ENCODE peak calls at places on chromosome 12, in eight cellular contexts. R is T-helper 2 cell, W is D341Med, S is endodermal cell, T is fibroblast of lung, C is T-helper 9 cell, P is astrocyte of the spinal cord, O is HFFc6. V is an unnamed sample.

GRCh38 chr12:89060133-89060532 is 292.2 kb downstream of the DUSP6 start:
- DNase-seq in R (no peak), W (no peak), S (no peak), T (no peak), C (no peak), P (peak), O (no peak), V (no peak)

GRCh38 chr12:84356224-84356623 is 556.4 kb downstream of the SLC6A15 start:
- DNase-seq in R (no peak), W (no peak), S (no peak), T (no peak), C (no peak), P (no peak), O (no peak), V (no peak)

GRCh38 chr12:95258803-95259202 is 41.2 kb downstream of the VEZT start:
- DNase-seq in R (no peak), W (no peak), S (no peak), T (no peak), C (no peak), P (no peak), O (no peak), V (no peak)

GRCh38 chr12:102406033-102406584 is 74.3 kb downstream of the IGF1 start:
- DNase-seq in R (no peak), W (peak), S (peak), T (peak), C (no peak), P (peak), O (no peak), V (no peak)

GRCh38 chr12:39272934-39273770 is 169.8 kb downstream of the KIF21A start:
- DNase-seq in R (no peak), W (peak), S (peak), T (peak), C (peak), P (peak), O (peak), V (peak)

GRCh38 chr12:53052419-53053222 is 2.8 kb downstream of the TNS2 start:
- DNase-seq in R (no peak), W (peak), S (peak), T (peak), C (no peak), P (peak), O (peak), V (no peak)

GRCh38 chr12:56129210-56129691 is 1.2 kb downstream of the ESYT1 start:
- DNase-seq in R (peak), W (peak), S (peak), T (peak), C (peak), P (peak), O (no peak), V (peak)

GRCh38 chr12:108299980-108300696 is 39.0 kb downstream of the CMKLR1 start:
- DNase-seq in R (no peak), W (no peak), S (no peak), T (no peak), C (no peak), P (no peak), O (no peak), V (no peak)

GRCh38 chr12:81143057-81143456 is 65.2 kb downstream of the ACSS3 start:
- DNase-seq in R (no peak), W (no peak), S (no peak), T (no peak), C (no peak), P (no peak), O (no peak), V (no peak)

GRCh38 chr12:104355630-104356029 is 52.1 kb downstream of the EID3 start:
- DNase-seq in R (no peak), W (no peak), S (peak), T (no peak), C (no peak), P (no peak), O (no peak), V (no peak)

GRCh38 chr12:132617135-132617701 is 1.4 kb upstream of the P2RX2 start:
- DNase-seq in R (no peak), W (no peak), S (no peak), T (no peak), C (no peak), P (no peak), O (no peak), V (no peak)

GRCh38 chr12:113030875-113031525 is 25.5 kb upstream of the DTX1 start:
- DNase-seq in R (no peak), W (peak), S (peak), T (peak), C (no peak), P (peak), O (peak), V (no peak)

GRCh38 chr12:127107744-127108143 is 1159.2 kb upstream of the TMEM132C start:
- DNase-seq in R (no peak), W (no peak), S (no peak), T (no peak), C (no peak), P (no peak), O (peak), V (no peak)

GRCh38 chr12:89472508-89472907 is 52.1 kb downstream of the GALNT4 start:
- DNase-seq in R (no peak), W (no peak), S (no peak), T (peak), C (no peak), P (peak), O (peak), V (no peak)

GRCh38 chr12:27460471-27460978 is 14.0 kb downstream of the SMCO2 start:
- DNase-seq in R (no peak), W (no peak), S (no peak), T (peak), C (no peak), P (peak), O (no peak), V (peak)

GRCh38 chr12:1916396-1917171 is 1.9 kb downstream of the CACNA2D4 start:
- DNase-seq in R (no peak), W (peak), S (peak), T (no peak), C (no peak), P (no peak), O (no peak), V (no peak)

GRCh38 chr12:45674583-45674982 is 54.9 kb upstream of the ARID2 start:
- DNase-seq in R (no peak), W (no peak), S (no peak), T (peak), C (no peak), P (peak), O (peak), V (no peak)

GRCh38 chr12:115118177-115118724 is 434.3 kb upstream of the TBX3 start:
- DNase-seq in R (no peak), W (no peak), S (no peak), T (peak), C (no peak), P (no peak), O (no peak), V (no peak)

GRCh38 chr12:29309320-29309902 is 71.6 kb downstream of the ERGIC2 start:
- DNase-seq in R (no peak), W (no peak), S (no peak), T (peak), C (no peak), P (peak), O (peak), V (no peak)

GRCh38 chr12:88181881-88182280 is 39.8 kb downstream of the TMTC3 start:
- DNase-seq in R (no peak), W (no peak), S (no peak), T (no peak), C (no peak), P (no peak), O (no peak), V (no peak)

GRCh38 chr12:67572492-67572891 is 76.1 kb upstream of the DYRK2 start:
- DNase-seq in R (no peak), W (no peak), S (no peak), T (no peak), C (no peak), P (no peak), O (no peak), V (no peak)

GRCh38 chr12:25364529-25365339 is 114.0 kb upstream of the KRAS start:
- DNase-seq in R (no peak), W (no peak), S (peak), T (no peak), C (no peak), P (no peak), O (no peak), V (no peak)

GRCh38 chr12:103855036-103855712 is 14.1 kb upstream of the NT5DC3 start:
- DNase-seq in R (no peak), W (no peak), S (no peak), T (peak), C (no peak), P (peak), O (peak), V (no peak)

GRCh38 chr12:107875772-107876171 is 101.3 kb downstream of the ASCL4 start:
- DNase-seq in R (no peak), W (no peak), S (no peak), T (no peak), C (no peak), P (no peak), O (no peak), V (no peak)